ENCODE peak calls at places on chromosome 2, in five cellular contexts. Y is mesothelial cell of epicardium, D is LHCN-M2, W is OCI-M1, P is left ventricle myocardium superior. C is an unnamed sample.

GRCh38 chr2:224217962-224218347 is 178.9 kb upstream of the SERPINE2 start:
- DNase-seq in D (peak), P (no peak), Y (no peak), W (peak), C (no peak)

GRCh38 chr2:217071416-217071815 is 211.6 kb upstream of the TNP1 start:
- DNase-seq in W (no peak), P (no peak), D (no peak), Y (no peak), C (no peak)

GRCh38 chr2:206456078-206456769 is 12.9 kb downstream of the ADAM23 start:
- DNase-seq in W (peak), Y (no peak), P (no peak), D (no peak), C (no peak)

GRCh38 chr2:98815795-98816194 is 84.9 kb upstream of the MGAT4A start:
- DNase-seq in Y (no peak), P (no peak), D (no peak), W (no peak), C (no peak)

GRCh38 chr2:159455330-159455918 is 160.9 kb downstream of the BAZ2B start:
- DNase-seq in W (peak), P (no peak), D (peak), Y (no peak), C (no peak)

GRCh38 chr2:100281521-100282438 is 40.5 kb downstream of the LONRF2 start:
- DNase-seq in D (no peak), P (no peak), W (peak), Y (no peak), C (no peak)

GRCh38 chr2:61632276-61633169 is 94.4 kb upstream of the XPO1 start:
- DNase-seq in Y (no peak), W (no peak), D (no peak), P (no peak), C (no peak)

GRCh38 chr2:67581751-67582150 is 184.6 kb downstream of the ETAA1 start:
- DNase-seq in P (no peak), W (peak), Y (no peak), D (no peak), C (peak)

GRCh38 chr2:39994151-39994550 is 215.1 kb upstream of the THUMPD2 start:
- DNase-seq in Y (no peak), D (peak), W (no peak), P (no peak), C (no peak)

GRCh38 chr2:113162869-113163268 is 10.9 kb upstream of the PSD4 start:
- DNase-seq in D (no peak), P (no peak), W (no peak), Y (no peak), C (no peak)

C was measured in HuH-7.